ENCODE peak calls at places on chromosome 1, in nine cellular contexts. B is H4, P is B cell, D is NCI-H1105 treated with DMSO at 0.1 percent for 48 hours, X is T-helper 1 cell, J is cardiac muscle cell, K is substantia nigra, W is fibroblast of gingiva, I is cerebellar cortex. A is an unnamed sample.

GRCh38 chr1:78331799-78332198 is 159.0 kb upstream of the PTGFR start:
- DNase-seq in J (no peak), D (no peak), K (no peak), P (no peak), W (no peak), B (no peak), X (no peak), I (no peak), A (no peak)

GRCh38 chr1:7261490-7261889 is 476.2 kb downstream of the CAMTA1 start:
- DNase-seq in K (no peak), J (no peak), W (no peak), I (no peak), B (no peak), X (no peak), D (no peak), P (no peak), A (no peak)

GRCh38 chr1:197911857-197912696 is 5.1 kb upstream of the LHX9 start:
- DNase-seq in I (no peak), X (no peak), D (peak), P (peak), K (no peak), B (no peak), J (no peak), W (no peak), A (peak)

GRCh38 chr1:201009967-201010645 is 13.4 kb downstream of the KIF21B start:
- DNase-seq in B (no peak), D (peak), W (no peak), I (no peak), J (no peak), X (no peak), P (no peak), K (peak), A (no peak)

GRCh38 chr1:116324411-116324810 is 48.6 kb upstream of the ATP1A1 start:
- DNase-seq in P (no peak), B (no peak), D (no peak), J (no peak), K (no peak), I (no peak), W (no peak), X (no peak), A (no peak)

GRCh38 chr1:48182441-48182840 is 40.1 kb upstream of the SLC5A9 start:
- DNase-seq in D (peak), K (no peak), J (no peak), B (no peak), P (no peak), W (no peak), X (no peak), I (no peak), A (peak)

GRCh38 chr1:231039161-231040018 is 664 bp downstream of the FAM89A start:
- DNase-seq in I (no peak), D (no peak), K (no peak), W (peak), B (peak), J (peak), X (no peak), P (peak), A (peak)

GRCh38 chr1:203650012-203650836 is 23.6 kb downstream of the ATP2B4 start:
- DNase-seq in D (no peak), X (peak), P (peak), K (no peak), J (peak), I (peak), W (no peak), B (no peak), A (peak)

GRCh38 chr1:147849097-147849873 is 53.3 kb upstream of the GJA8 start:
- DNase-seq in B (no peak), J (peak), X (no peak), D (no peak), P (no peak), I (no peak), K (no peak), W (no peak), A (no peak)

GRCh38 chr1:107277022-107277421 is 136.2 kb downstream of the NTNG1 start:
- DNase-seq in W (peak), K (no peak), P (no peak), I (peak), J (peak), X (no peak), B (peak), D (peak), A (peak)

GRCh38 chr1:111978695-111979094 is 10.8 kb downstream of the KCND3 start:
- DNase-seq in B (no peak), K (no peak), X (no peak), I (no peak), P (no peak), W (no peak), D (no peak), J (no peak), A (no peak)

GRCh38 chr1:223706077-223706988 is 6.0 kb upstream of the CAPN2 start:
- DNase-seq in P (no peak), B (peak), K (no peak), X (no peak), D (peak), W (peak), J (peak), I (peak), A (peak)

GRCh38 chr1:184433928-184434502 is 47.2 kb downstream of the C1orf21 start:
- DNase-seq in B (no peak), D (peak), P (no peak), J (no peak), I (no peak), W (no peak), K (no peak), X (no peak), A (no peak)

GRCh38 chr1:228282329-228283042 is 74.6 kb downstream of the OBSCN start:
- DNase-seq in K (no peak), B (no peak), J (no peak), I (peak), X (no peak), P (no peak), W (no peak), D (no peak), A (peak)

GRCh38 chr1:157404063-157404501 is 148.2 kb downstream of the FCRL5 start:
- DNase-seq in D (no peak), B (no peak), K (no peak), I (no peak), P (no peak), X (no peak), W (no peak), J (peak), A (no peak)

GRCh38 chr1:27966402-27967105 is 6.8 kb downstream of the XKR8 start:
- DNase-seq in J (no peak), X (no peak), B (peak), D (no peak), K (no peak), I (no peak), P (no peak), W (no peak), A (peak)

GRCh38 chr1:93499533-93499932 is 51.6 kb downstream of the FNBP1L start:
- DNase-seq in J (no peak), P (no peak), K (no peak), X (no peak), I (no peak), D (no peak), B (no peak), W (no peak), A (no peak)

GRCh38 chr1:90717356-90717664 is 208 bp upstream of the BARHL2 start:
- DNase-seq in B (no peak), D (no peak), K (no peak), X (no peak), I (no peak), W (no peak), P (no peak), J (no peak), A (no peak)

GRCh38 chr1:8374812-8375211 is 56.9 kb downstream of the SLC45A1 start:
- DNase-seq in K (no peak), I (no peak), P (no peak), B (peak), D (no peak), W (peak), J (peak), X (no peak), A (peak)

GRCh38 chr1:119971710-119972570 is 75.6 kb upstream of the ADAM30 start:
- DNase-seq in D (no peak), P (no peak), W (no peak), B (no peak), X (no peak), I (no peak), K (no peak), J (no peak), A (no peak)